ENCODE peak calls at places on chromosomes 13 and 19, in six cellular contexts. D, I, A, H, L and J are unnamed samples.

GRCh38 chr19:12745166-12745897 is 6.3 kb upstream of the BEST2 start:
- DNase-seq in D (no peak), I (peak; percentile 98), A (no peak), H (no peak), L (no peak), J (no peak)

GRCh38 chr13:113150545-113151365 is 7.7 kb upstream of the PROZ start:
- DNase-seq in D (no peak), I (no peak), A (no peak), H (no peak), L (no peak), J (no peak)

GRCh38 chr13:70253834-70254233 is 145.6 kb upstream of the KLHL1 start:
- DNase-seq in D (no peak), I (peak; percentile 70), A (no peak), H (no peak), L (no peak), J (no peak)

GRCh38 chr13:30715357-30715756 is 20.0 kb upstream of the ALOX5AP start:
- DNase-seq in D (no peak), I (no peak), A (no peak), H (no peak), L (no peak), J (no peak)

GRCh38 chr13:39322836-39323585 is 280.0 kb downstream of the LHFPL6 start:
- DNase-seq in D (no peak), I (no peak), A (no peak), H (no peak), L (no peak), J (no peak)

GRCh38 chr19:30684613-30685012 is 312.4 kb downstream of the ZNF536 start:
- DNase-seq in D (no peak), I (no peak), A (peak; percentile 24), H (no peak), L (no peak), J (no peak)

GRCh38 chr19:52188822-52189744 is 769 bp upstream of the PPP2R1A start:
- DNase-seq in D (no peak), I (no peak), A (peak; percentile 66), H (peak; percentile 47), L (no peak), J (no peak)

GRCh38 chr19:18612772-18613588 is at the start of gene TMEM59L:
- DNase-seq in D (no peak), I (no peak), A (peak; percentile 65), H (no peak), L (peak; percentile 50), J (peak; percentile 45)

GRCh38 chr13:53783466-53783865 is 754.9 kb downstream of the OLFM4 start:
- DNase-seq in D (no peak), I (no peak), A (no peak), H (no peak), L (no peak), J (no peak)

GRCh38 chr19:7636691-7637373 is at the start of gene STXBP2:
- DNase-seq in D (no peak), I (peak; percentile 58), A (peak; percentile 91), H (peak; percentile 37), L (no peak), J (peak; percentile 92)
- TF ChIP-seq CTCF in D (no peak), I (no peak), A (no peak), H (no peak), L (no peak), J (peak; percentile 36)

GRCh38 chr19:45117666-45118065 is 24.7 kb downstream of the PPP1R37 start:
- DNase-seq in D (no peak), I (no peak), A (no peak), H (no peak), L (no peak), J (peak; percentile 53)

GRCh38 chr19:45117167-45117594 is 24.2 kb downstream of the PPP1R37 start:
- DNase-seq in D (no peak), I (peak; percentile 26), A (no peak), H (no peak), L (peak; percentile 88), J (peak; percentile 93)

GRCh38 chr19:45114116-45114515 is 21.1 kb downstream of the PPP1R37 start:
- DNase-seq in D (no peak), I (no peak), A (no peak), H (no peak), L (no peak), J (no peak)

GRCh38 chr19:45113628-45114027 is 20.6 kb downstream of the PPP1R37 start:
- DNase-seq in D (no peak), I (no peak), A (peak; percentile 35), H (no peak), L (no peak), J (no peak)

DNA sequence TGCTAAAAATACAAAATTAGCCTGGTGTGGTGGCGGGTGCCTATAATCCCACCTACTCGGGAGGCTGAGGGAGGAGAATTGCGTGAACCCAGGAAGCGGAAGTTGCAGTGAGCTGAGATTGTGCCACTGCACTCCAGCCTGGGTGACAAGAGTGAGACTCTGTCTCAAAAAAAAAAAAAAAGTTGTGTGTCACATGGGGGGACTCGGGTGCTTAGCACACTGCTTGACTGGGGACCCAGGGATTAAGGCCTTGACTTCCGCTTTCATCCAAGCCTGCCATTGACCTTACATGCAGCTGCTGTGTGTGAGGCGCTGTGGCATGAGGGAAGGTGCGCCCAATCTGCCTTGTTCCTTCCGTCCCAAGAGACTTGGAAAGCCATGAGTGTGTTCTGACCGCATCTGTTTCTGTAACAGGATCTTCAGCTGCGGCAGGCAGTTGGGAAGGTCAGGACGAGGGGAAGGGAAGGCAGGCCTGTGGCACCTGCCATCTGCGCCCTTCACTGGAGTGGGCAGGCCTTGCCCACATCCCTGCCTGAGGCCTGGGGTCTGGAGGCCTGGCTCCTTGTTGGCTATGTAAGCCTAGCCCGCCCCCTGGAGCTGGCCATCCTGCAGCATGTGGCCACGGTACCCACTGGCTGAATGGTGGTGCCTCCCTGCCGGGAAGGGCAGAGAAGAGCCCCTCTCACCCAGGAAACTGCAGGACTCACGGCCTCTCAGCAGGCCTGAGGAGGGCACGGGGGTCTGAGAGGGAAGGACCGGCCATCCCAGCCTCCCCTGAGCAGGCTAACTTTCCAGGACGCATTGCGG is 23.0 kb downstream of the PPP1R37 start:
- DNase-seq in D (no peak), I (no peak), A (no peak), H (no peak), L (no peak), J (no peak)
- TF ChIP-seq CTCF in D (no peak), I (no peak), A (no peak), H (no peak), L (no peak), J (no peak)

DNA sequence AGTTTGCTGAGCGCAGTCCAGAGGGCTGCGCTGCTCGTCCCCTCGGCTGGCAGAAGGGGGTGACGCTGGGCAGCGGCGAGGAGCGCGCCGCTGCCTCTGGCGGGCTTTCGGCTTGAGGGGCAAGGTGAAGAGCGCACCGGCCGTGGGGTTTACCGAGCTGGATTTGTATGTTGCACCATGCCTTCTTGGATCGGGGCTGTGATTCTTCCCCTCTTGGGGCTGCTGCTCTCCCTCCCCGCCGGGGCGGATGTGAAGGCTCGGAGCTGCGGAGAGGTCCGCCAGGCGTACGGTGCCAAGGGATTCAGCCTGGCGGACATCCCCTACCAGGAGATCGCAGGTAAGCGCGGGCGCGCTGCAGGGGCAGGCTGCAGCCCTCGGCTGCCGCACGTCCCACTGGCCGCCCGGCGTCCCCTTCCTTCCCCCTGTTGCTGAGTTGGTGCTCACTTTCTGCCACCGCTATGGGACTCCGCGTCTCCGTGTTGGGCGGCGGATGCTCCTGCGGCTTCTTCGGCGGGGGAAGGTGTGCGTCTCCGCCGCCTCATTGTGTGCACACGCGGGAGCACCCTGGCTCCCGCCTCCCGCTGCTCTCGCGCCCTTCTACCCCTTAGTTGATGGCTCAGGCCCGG is 786 bp downstream of the GPC6 start:
- DNase-seq in D (no peak), I (peak; percentile 65), A (peak; percentile 66), H (no peak), L (no peak), J (no peak)
- TF ChIP-seq CTCF in D (peak; percentile 17), I (peak; percentile 23), A (no peak), H (no peak), L (no peak), J (no peak)

DNA sequence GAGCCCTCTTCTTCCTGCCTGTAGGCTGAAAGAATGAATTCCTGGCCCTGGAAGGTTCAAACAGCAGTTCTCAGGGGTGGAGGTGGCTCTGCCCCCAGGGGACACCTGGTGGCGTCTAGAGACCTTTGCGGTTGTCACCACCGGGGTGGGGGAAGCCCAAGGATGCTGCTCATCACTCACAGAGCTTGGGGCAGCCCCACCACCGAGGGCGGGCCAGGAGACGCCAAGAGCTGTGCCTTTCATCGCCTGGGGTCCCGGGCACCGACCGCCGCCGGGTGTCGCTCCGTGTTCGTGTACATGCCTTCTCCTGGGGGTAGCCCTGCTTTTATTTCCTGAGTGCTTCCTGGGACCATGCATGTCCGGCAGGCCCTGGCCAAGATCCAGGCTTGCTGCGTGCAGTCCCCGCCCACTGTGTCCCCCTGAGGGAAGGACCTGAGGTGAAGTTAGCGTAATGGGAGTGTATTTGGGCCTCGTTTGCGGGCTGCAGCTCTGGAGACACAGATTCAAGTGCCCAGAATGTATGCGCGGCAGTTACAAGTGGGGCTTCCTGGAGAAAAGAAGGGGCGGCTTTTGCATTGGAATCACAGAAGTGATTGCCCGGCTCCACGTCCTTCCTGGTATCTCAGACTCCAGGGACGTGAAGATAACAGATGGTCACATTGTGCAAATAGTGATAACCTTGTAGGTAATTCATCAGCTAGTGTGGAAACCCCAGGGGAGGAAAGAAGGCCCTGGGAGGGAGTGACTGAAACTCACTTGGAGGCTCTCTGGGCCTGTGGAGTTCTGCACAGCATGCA is 7.8 kb downstream of the DOT1L start:
- DNase-seq in D (no peak), I (peak; percentile 54), A (peak; percentile 72), H (no peak), L (peak; percentile 44), J (peak; percentile 98)
- TF ChIP-seq CTCF in D (no peak), I (peak; percentile 32), A (peak; percentile 33), H (no peak), L (peak; percentile 13), J (peak; percentile 37)

DNA sequence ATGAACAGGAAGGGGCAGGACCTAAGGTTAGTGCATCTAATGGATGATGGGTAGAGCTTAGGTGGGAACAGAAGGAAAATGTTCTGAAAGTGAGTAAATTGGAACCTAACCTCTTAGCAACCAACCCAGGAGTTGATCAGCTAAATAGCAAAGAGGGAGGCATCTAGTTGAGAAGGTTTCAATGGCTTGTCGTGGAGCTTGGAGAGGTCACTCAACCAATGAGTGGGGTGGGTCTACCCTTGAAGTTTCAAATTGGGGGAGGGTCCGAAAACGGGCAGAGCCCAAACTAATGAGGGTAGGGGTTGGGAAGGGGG is 5.7 kb upstream of the SHKBP1 start:
- DNase-seq in D (no peak), I (no peak), A (no peak), H (no peak), L (no peak), J (no peak)
- TF ChIP-seq CTCF in D (no peak), I (no peak), A (no peak), H (no peak), L (no peak), J (no peak)